ENCODE peak calls at places on chromosomes 2 and 18, in eight cellular contexts. B is tibial artery; V is endothelial cell; M is brain microvascular endothelial cell; N is CD4-positive, alpha-beta T cell; U is MM.1S; C is kidney epithelial cell; J is cardiac muscle cell. P is an unnamed sample.

GRCh38 chr18:23136326-23137092 is 1.2 kb downstream of the CABLES1 start:
- DNase-seq in B (peak), V (peak), M (no peak), N (no peak), U (peak), C (no peak), J (peak), P (peak)

GRCh38 chr2:5690718-5691658 is 1.2 kb upstream of the SOX11 start:
- DNase-seq in B (no peak), V (peak), M (peak), N (no peak), U (no peak), C (no peak), J (peak), P (peak)

GRCh38 chr2:223642496-223642895 is 40.3 kb upstream of the SCG2 start:
- DNase-seq in B (no peak), V (no peak), M (no peak), N (no peak), U (no peak), C (no peak), J (no peak), P (peak)

GRCh38 chr18:8988262-8988871 is 114.1 kb upstream of the NDUFV2 start:
- DNase-seq in B (peak), V (peak), M (peak), N (peak), U (peak), C (no peak), J (peak), P (peak)

GRCh38 chr18:23228102-23229051 is 93.1 kb downstream of the CABLES1 start:
- DNase-seq in B (no peak), V (no peak), M (peak), N (no peak), U (peak), C (no peak), J (no peak), P (peak)

GRCh38 chr2:156437876-156438410 is 1.8 kb downstream of the GPD2 start:
- DNase-seq in B (no peak), V (no peak), M (no peak), N (no peak), U (no peak), C (no peak), J (no peak), P (peak)

GRCh38 chr2:69830045-69830905 is 815 bp downstream of the GMCL1 start:
- DNase-seq in B (peak), V (peak), M (peak), N (peak), U (peak), C (no peak), J (peak), P (peak)

GRCh38 chr2:105287692-105288091 is 41.8 kb downstream of the TGFBRAP1 start:
- DNase-seq in B (no peak), V (peak), M (peak), N (peak), U (peak), C (no peak), J (peak), P (peak)

GRCh38 chr2:235223011-235223410 is 270.8 kb upstream of the AGAP1 start:
- DNase-seq in B (no peak), V (no peak), M (no peak), N (no peak), U (no peak), C (no peak), J (no peak), P (no peak)

GRCh38 chr2:212845941-212846340 is 305.5 kb downstream of the IKZF2 start:
- DNase-seq in B (no peak), V (no peak), M (peak), N (no peak), U (no peak), C (no peak), J (no peak), P (peak)

GRCh38 chr2:199810422-199811250 is 40.4 kb downstream of the FTCDNL1 start:
- DNase-seq in B (no peak), V (no peak), M (no peak), N (no peak), U (no peak), C (no peak), J (peak), P (no peak)

GRCh38 chr2:199811360-199811759 is 39.6 kb downstream of the FTCDNL1 start:
- DNase-seq in B (no peak), V (no peak), M (no peak), N (no peak), U (no peak), C (no peak), J (no peak), P (no peak)

GRCh38 chr2:199804831-199805230 is 46.2 kb downstream of the FTCDNL1 start:
- DNase-seq in B (no peak), V (no peak), M (no peak), N (no peak), U (no peak), C (no peak), J (no peak), P (no peak)

GRCh38 chr2:199807966-199808365 is 43.0 kb downstream of the FTCDNL1 start:
- DNase-seq in B (no peak), V (no peak), M (no peak), N (no peak), U (no peak), C (no peak), J (no peak), P (no peak)

GRCh38 chr2:199806179-199806578 is 44.8 kb downstream of the FTCDNL1 start:
- DNase-seq in B (no peak), V (no peak), M (peak), N (no peak), U (no peak), C (no peak), J (no peak), P (peak)
- TF ChIP-seq CTCF in B (no peak), V (no peak), M (no peak), N (no peak), U (no peak), C (no peak), J (no peak), P (no peak)

GRCh38 chr2:112764071-112765044 is at the start of gene CKAP2L:
- DNase-seq in B (peak), V (peak), M (peak), N (peak), U (peak), C (peak), J (peak), P (peak)
- TF ChIP-seq CTCF in B (no peak), V (no peak), M (no peak), N (no peak), U (no peak), C (no peak), J (no peak), P (no peak)

DNA sequence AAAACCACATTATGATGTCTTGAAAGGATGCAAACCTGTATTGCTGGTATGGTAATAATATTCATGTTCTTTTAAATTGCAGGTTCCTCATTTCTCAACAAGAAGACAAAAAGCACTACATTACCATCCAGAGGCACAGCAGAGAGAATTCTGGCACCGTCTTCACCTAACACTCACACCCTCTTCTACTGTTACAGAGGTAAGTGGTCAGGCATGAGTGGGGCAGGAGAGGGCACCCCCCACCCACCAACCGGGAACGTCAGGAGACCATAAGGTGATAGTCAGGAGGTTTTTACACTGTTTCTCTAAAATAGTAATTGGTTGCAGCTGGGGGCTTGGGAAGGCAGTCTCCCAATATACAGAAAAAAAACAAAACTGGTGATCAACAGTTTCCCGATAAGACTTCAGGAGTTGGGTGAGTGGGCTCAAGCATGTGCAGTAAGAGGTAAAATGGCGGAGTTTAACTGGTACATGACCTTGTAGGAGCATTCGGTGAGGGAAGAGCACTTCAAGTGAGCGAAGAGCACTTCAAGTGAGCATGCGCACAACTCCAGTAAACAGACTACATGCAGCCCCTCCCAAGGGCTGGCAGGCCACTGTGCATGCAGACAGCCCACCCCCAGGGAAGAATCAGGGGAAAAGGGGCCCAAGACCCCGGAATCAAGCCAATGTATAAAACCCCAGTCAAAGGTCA is 296.6 kb downstream of the PIEZO2 start:
- DNase-seq in B (no peak), V (no peak), M (no peak), N (no peak), U (no peak), C (no peak), J (no peak), P (no peak)
- TF ChIP-seq CTCF in B (no peak), V (no peak), M (no peak), N (no peak), U (no peak), C (no peak), J (no peak), P (no peak)

DNA sequence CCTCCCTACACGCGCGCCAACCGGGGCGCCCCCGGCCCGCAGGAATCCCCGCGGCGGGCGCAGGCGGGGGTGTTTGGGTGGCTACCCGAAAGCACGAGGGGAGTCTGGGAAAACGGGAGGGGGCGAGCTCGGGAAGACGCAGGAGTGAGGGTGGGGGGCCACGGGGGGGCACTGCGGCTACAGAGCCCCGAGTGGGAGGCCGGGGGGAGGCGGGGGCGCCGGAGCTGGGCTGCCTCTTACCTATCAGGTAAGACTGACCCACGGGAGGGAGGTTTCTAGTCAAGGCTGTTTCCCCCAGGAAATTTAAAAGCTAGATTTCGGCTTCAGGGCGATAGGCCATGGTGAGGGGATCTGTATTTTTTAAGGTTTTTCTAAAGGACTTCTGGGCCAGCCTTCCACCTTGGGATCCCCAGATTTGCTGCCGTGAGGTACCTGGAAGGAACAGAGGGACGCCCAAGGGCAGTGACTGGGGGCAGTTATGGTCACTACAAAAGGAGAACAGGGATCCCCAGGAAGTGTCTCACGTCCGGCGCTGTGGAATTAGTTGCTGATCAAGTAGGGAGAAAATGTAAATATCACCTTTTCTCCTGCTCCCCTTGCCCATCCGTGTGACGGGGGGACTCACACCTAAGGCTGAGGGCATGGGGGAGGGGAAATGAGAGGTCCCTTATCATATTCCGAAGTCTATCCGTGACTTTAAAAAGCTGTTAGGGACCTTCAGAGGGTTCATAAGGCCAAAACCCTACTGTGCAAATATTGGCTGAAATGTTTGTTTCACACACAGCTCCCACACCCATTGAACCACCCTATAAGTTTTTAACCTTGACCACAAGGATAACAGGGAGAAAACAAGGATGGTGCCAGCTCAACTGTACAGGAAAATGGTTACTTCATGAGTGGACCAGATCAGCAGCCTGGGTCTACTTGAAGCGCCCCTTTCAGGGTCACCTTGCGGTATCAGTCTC is 638 bp upstream of the IRS1 start:
- DNase-seq in B (peak), V (no peak), M (no peak), N (no peak), U (peak), C (no peak), J (no peak), P (peak)
- TF ChIP-seq CTCF in B (no peak), V (peak), M (no peak), N (peak), U (peak), C (peak), J (no peak), P (no peak)

DNA sequence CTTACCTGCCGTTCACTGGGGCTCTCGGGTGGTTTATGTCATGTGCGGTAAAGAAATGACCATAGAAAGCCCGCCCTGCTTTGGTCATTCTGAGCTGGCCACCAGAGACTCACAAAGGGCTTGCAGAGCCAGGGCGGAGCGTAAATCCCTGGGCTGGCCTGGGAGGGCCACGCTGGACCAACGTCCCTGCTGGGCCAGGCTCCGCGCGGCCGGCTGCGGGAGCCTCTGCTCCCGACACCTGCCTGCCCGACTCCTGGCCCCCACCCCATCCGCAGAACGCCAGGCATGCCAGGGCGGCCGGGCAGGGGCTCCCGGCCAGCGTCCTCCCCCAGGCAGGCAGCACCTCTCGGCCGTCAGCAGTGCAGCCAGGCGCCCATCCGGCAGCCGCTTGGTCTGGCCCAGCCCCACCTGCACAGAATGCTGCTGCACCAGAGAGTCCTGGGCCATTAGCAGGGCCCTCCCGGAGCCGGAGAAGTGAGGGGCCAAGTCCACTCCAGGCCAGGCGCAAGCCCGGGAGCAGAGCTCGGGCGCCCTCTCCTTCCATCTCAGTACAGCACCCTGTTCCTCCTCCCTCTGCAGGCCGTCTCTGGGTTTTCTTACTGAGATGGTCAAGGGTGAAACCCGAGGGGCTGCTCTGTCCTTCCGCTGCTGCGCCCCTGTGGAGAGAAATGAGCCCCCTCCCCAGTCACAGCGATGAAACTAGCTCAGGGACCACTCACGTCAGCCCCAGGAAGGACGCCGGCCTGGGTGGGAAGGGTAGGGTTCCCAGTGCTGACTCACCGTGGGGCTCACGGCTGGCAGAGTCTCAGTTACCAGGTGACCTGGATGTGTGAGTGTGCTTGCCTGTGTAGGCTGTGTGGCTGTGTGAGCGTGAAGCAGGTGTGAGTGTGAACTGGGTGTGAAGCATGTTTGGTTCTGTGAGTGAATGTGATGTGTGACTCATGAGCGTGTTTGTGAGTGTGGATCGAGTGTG is 83.3 kb downstream of the PTGR3 start:
- DNase-seq in B (peak), V (no peak), M (no peak), N (no peak), U (no peak), C (no peak), J (peak), P (no peak)
- TF ChIP-seq CTCF in B (no peak), V (no peak), M (peak), N (no peak), U (no peak), C (no peak), J (no peak), P (no peak)

GRCh38 chr2:38076250-38076709 is 329 bp upstream of the CYP1B1 start:
- DNase-seq in B (peak), V (peak), M (peak), N (no peak), U (peak), C (no peak), J (peak), P (peak)

GRCh38 chr2:38075436-38076249 is at the start of gene CYP1B1:
- DNase-seq in B (peak), V (no peak), M (no peak), N (no peak), U (no peak), C (no peak), J (no peak), P (peak)

GRCh38 chr2:38074775-38075435 is 1.0 kb downstream of the CYP1B1 start:
- DNase-seq in B (no peak), V (peak), M (no peak), N (no peak), U (no peak), C (no peak), J (peak), P (peak)

GRCh38 chr2:38077431-38077769 is 1.4 kb upstream of the CYP1B1 start:
- DNase-seq in B (no peak), V (no peak), M (no peak), N (no peak), U (no peak), C (no peak), J (no peak), P (no peak)

GRCh38 chr2:38076710-38077430 is 919 bp upstream of the CYP1B1 start:
- DNase-seq in B (peak), V (peak), M (peak), N (no peak), U (peak), C (no peak), J (peak), P (peak)
- TF ChIP-seq CTCF in B (peak), V (no peak), M (peak), N (no peak), U (peak), C (peak), J (peak), P (peak)

GRCh38 chr18:45355944-45356520 is 259.2 kb upstream of the SLC14A2 start:
- DNase-seq in B (no peak), V (no peak), M (no peak), N (no peak), U (no peak), C (no peak), J (peak), P (no peak)
- TF ChIP-seq CTCF in B (no peak), V (no peak), M (no peak), N (no peak), U (peak), C (no peak), J (no peak), P (peak)

DNA sequence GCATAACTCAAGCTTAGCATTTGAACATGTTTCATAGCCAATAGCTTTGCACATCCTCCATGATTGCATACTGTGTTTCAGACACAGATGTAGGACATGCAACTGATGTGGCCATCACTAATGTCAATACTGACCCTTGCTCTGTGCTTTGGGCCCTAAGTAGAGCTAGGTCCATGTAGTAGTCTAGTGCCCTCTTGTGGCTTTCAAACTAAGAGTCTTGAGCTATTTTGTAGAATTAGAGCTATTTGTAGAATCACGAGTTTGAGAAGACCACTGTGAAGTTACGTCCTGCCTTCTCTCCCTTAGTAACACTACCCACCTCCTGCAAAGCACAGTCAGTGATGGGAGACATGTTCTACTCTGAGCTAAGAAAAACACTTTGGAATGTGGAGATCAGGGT is 306.4 kb upstream of the TNP1 start:
- DNase-seq in B (no peak), V (peak), M (peak), N (no peak), U (peak), C (peak), J (peak), P (peak)
- TF ChIP-seq CTCF in B (peak), V (peak), M (peak), N (no peak), U (peak), C (peak), J (peak), P (peak)

DNA sequence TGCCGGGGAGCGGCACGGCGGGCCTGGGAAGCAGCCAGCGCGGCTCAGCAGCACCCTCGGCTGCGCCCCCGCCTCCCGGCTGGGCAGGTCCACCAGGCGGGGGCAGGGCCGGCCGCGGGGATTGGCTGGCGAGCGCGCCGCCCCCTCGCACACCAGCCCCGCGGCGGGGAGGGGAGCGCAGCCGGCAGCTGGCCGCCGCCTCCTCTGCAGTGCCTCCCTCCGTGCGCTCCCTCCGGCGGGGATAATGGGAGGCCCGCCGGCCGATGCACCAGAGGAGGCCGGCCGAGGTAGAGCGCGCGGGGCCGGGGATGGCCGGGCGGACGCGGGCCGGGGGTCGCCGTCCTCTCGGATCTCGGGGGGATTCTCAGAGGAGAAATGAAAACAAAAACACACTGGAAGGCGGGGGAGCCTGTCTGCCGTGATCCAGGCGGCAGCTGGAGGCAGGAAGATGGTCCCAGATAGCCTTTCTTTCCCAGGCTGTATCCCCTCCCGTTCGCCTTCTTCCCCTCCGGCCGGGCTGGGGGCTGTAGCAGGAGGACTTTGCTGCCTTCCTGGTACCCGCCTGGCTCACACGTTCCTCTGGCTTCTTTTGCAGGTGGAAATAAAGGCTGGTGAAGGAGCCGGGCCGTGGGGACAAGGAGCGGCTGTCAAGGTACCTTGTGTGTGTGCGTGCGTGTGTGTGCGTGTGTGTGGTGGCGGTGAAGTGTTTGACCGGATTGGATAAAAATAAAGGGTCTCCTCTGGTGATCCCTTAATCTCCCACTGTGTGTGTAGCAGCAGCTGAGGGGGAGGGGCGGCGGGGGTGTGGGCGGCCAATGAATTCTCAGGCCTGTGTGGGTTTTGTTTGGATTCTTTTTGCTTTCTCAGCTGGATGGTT is 18.0 kb downstream of the TET3 start:
- DNase-seq in B (peak), V (peak), M (peak), N (peak), U (peak), C (no peak), J (peak), P (peak)
- TF ChIP-seq CTCF in B (no peak), V (no peak), M (no peak), N (no peak), U (no peak), C (no peak), J (no peak), P (no peak)

P was measured in choroid plexus epithelial cell.